ENCODE peak calls at places on chromosomes 2 and 18, in nine cellular contexts. M is BE2C; B is HFF-Myc; H is fibroblast of the aortic adventitia; N is CD4-positive, alpha-beta T cell; T is AG04450; Q is transverse colon; K is uterus; G is CD8-positive, alpha-beta T cell. Z is an unnamed sample.

GRCh38 chr18:78937166-78937565 is 42.5 kb upstream of the SALL3 start:
- DNase-seq in B (no peak), K (no peak), H (no peak), G (no peak), M (no peak), Q (no peak), T (no peak), N (no peak), Z (no peak)

GRCh38 chr2:85780316-85781092 is 26.7 kb downstream of the ATOH8 start:
- DNase-seq in Q (no peak), H (peak), G (no peak), K (no peak), B (no peak), T (no peak), M (peak), N (no peak), Z (no peak)

GRCh38 chr18:74489631-74490030 is 6.5 kb upstream of the CNDP2 start:
- DNase-seq in T (peak), H (peak), N (no peak), Q (no peak), K (no peak), G (no peak), B (peak), M (no peak), Z (no peak)

GRCh38 chr2:128379021-128380005 is 60.6 kb upstream of the HS6ST1 start:
- DNase-seq in H (peak), Q (peak), G (no peak), M (peak), K (peak), T (peak), N (no peak), B (peak), Z (peak)

GRCh38 chr2:79935771-79936657 is 368.5 kb downstream of the LRRTM1 start:
- DNase-seq in M (peak), B (peak), N (no peak), Q (peak), G (no peak), K (no peak), H (peak), T (peak), Z (peak)

GRCh38 chr2:177169810-177170514 is 42.6 kb upstream of the HNRNPA3 start:
- DNase-seq in G (no peak), Q (no peak), K (no peak), M (no peak), T (no peak), B (no peak), N (no peak), H (peak), Z (peak)

GRCh38 chr2:134648547-134648946 is 70.3 kb downstream of the TMEM163 start:
- DNase-seq in G (no peak), K (no peak), H (no peak), N (no peak), M (no peak), Q (no peak), T (no peak), B (no peak), Z (no peak)

GRCh38 chr18:53941601-53942335 is 282.7 kb downstream of the MBD2 start:
- DNase-seq in H (no peak), N (no peak), T (no peak), Q (no peak), B (peak), G (no peak), M (no peak), K (no peak), Z (peak)

GRCh38 chr2:27920148-27920885 is 29.8 kb downstream of the BABAM2 start:
- DNase-seq in Q (no peak), T (no peak), M (no peak), B (no peak), G (no peak), N (no peak), H (peak), K (no peak), Z (peak)

GRCh38 chr2:207744451-207744850 is 25.3 kb downstream of the FZD5 start:
- DNase-seq in M (no peak), B (no peak), T (no peak), Q (no peak), N (no peak), G (no peak), H (no peak), K (no peak), Z (no peak)

GRCh38 chr2:223363085-223363484 is 239.1 kb downstream of the SCG2 start:
- DNase-seq in Q (no peak), K (no peak), T (no peak), G (no peak), N (no peak), B (no peak), H (no peak), M (no peak), Z (no peak)

GRCh38 chr2:171159326-171160118 is 1.2 kb downstream of the TLK1 start:
- DNase-seq in N (peak), M (peak), H (peak), K (peak), Q (peak), B (peak), T (peak), G (peak), Z (peak)

GRCh38 chr2:97675714-97676113 is 6.2 kb downstream of the C2orf92 start:
- DNase-seq in Q (no peak), H (no peak), G (no peak), M (no peak), B (no peak), N (no peak), K (no peak), T (no peak), Z (no peak)

GRCh38 chr2:148578493-148578884 is 66.1 kb upstream of the EPC2 start:
- DNase-seq in T (no peak), G (no peak), H (no peak), N (no peak), K (no peak), M (no peak), B (no peak), Q (no peak), Z (no peak)

GRCh38 chr18:7459851-7460774 is 107.0 kb upstream of the PTPRM start:
- DNase-seq in B (no peak), N (no peak), T (no peak), Q (no peak), H (no peak), M (no peak), G (no peak), K (no peak), Z (no peak)

GRCh38 chr18:805008-805754 is 6.9 kb downstream of the YES1 start:
- DNase-seq in G (no peak), M (no peak), T (no peak), H (peak), Q (no peak), B (no peak), K (no peak), N (no peak), Z (no peak)

GRCh38 chr2:60819155-60819862 is 62.1 kb upstream of the REL start:
- DNase-seq in G (peak), T (no peak), N (peak), H (no peak), M (no peak), K (no peak), B (no peak), Q (peak), Z (no peak)

GRCh38 chr2:86020984-86021383 is 84.7 kb downstream of the POLR1A start:
- DNase-seq in B (no peak), K (peak), G (no peak), M (no peak), H (peak), N (no peak), T (no peak), Q (no peak), Z (no peak)

GRCh38 chr2:134284119-134284670 is 30.3 kb downstream of the MGAT5 start:
- DNase-seq in Q (no peak), K (no peak), H (peak), B (no peak), N (no peak), M (no peak), T (no peak), G (no peak), Z (no peak)

GRCh38 chr18:12726774-12727550 is 24.1 kb downstream of the PSMG2 start:
- DNase-seq in H (peak), T (peak), B (no peak), G (peak), Q (peak), M (peak), K (peak), N (peak), Z (peak)

GRCh38 chr2:229726643-229727042 is 12.3 kb upstream of the DNER start:
- DNase-seq in K (no peak), G (no peak), N (no peak), M (no peak), H (no peak), Q (no peak), T (no peak), B (no peak), Z (no peak)

GRCh38 chr18:59139291-59139614 is 431 bp upstream of the SEC11C start:
- DNase-seq in T (peak), K (peak), N (peak), H (peak), G (peak), M (peak), Q (peak), B (no peak), Z (peak)

GRCh38 chr2:38581193-38582147 is 21.3 kb downstream of the HNRNPLL start:
- DNase-seq in H (peak), T (peak), K (peak), Q (peak), B (peak), N (peak), M (peak), G (no peak), Z (peak)

GRCh38 chr2:37324786-37325624 is at the start of gene PRKD3:
- DNase-seq in B (no peak), K (peak), M (no peak), G (peak), N (peak), T (no peak), H (peak), Q (peak), Z (peak)

GRCh38 chr18:11987527-11987926 is 6.2 kb downstream of the IMPA2 start:
- DNase-seq in G (no peak), N (no peak), M (no peak), K (no peak), H (peak), B (no peak), Q (no peak), T (no peak), Z (no peak)

GRCh38 chr2:102245266-102246151 is 58.7 kb downstream of the IL1RL2 start:
- DNase-seq in M (no peak), B (no peak), K (no peak), G (no peak), H (peak), N (no peak), T (no peak), Q (no peak), Z (no peak)
- TF ChIP-seq CTCF in M (no peak), B (peak), K (no peak), G (no peak), H (no peak), N (no peak), T (peak), Q (no peak), Z (no peak)

GRCh38 chr2:232876978-232877441 is 6.9 kb downstream of the SNORC start:
- DNase-seq in B (no peak), K (no peak), H (no peak), Q (peak), T (no peak), M (no peak), N (no peak), G (no peak), Z (no peak)

GRCh38 chr2:232875256-232876070 is 5.4 kb downstream of the SNORC start:
- DNase-seq in Q (peak), G (no peak), M (no peak), N (no peak), B (no peak), T (no peak), H (no peak), K (no peak), Z (no peak)

GRCh38 chr2:232877940-232878511 is 8.0 kb downstream of the SNORC start:
- DNase-seq in T (no peak), N (no peak), G (no peak), H (no peak), Q (no peak), M (no peak), B (no peak), K (no peak), Z (no peak)

GRCh38 chr2:232874677-232875223 is 4.7 kb downstream of the SNORC start:
- DNase-seq in N (no peak), Q (no peak), T (no peak), B (no peak), K (no peak), H (no peak), G (no peak), M (no peak), Z (no peak)

GRCh38 chr2:232876071-232876977 is 6.3 kb downstream of the SNORC start:
- DNase-seq in M (no peak), H (no peak), G (no peak), N (no peak), Q (peak), T (no peak), B (no peak), K (no peak), Z (no peak)
- TF ChIP-seq CTCF in M (peak), H (peak), G (no peak), N (no peak), Q (peak), T (no peak), B (no peak), K (no peak), Z (no peak)

DNA sequence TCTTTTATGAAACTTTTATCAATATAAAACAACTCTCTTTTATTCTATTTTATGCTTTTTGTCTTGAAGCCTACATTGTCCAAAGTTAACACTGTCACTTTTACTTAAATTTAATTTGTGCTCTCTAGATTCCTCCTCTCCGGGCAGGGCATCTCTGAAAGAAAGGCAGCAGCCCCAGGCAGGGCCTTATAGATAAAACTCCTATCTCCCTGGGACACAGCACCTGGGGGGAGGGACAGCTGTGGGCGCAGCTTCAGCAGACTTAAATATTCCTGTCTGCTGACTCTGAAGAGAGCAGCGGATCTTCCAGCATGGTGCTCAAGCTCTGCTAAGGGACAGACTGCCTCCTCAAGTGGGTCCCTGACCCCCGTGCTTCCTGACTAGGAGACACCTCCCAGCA is 447.7 kb upstream of the FANCL start:
- DNase-seq in K (no peak), H (no peak), T (no peak), Q (no peak), M (no peak), B (no peak), N (no peak), G (no peak), Z (no peak)
- TF ChIP-seq CTCF in K (no peak), H (no peak), T (no peak), Q (no peak), M (no peak), B (no peak), N (no peak), G (no peak), Z (no peak)

DNA sequence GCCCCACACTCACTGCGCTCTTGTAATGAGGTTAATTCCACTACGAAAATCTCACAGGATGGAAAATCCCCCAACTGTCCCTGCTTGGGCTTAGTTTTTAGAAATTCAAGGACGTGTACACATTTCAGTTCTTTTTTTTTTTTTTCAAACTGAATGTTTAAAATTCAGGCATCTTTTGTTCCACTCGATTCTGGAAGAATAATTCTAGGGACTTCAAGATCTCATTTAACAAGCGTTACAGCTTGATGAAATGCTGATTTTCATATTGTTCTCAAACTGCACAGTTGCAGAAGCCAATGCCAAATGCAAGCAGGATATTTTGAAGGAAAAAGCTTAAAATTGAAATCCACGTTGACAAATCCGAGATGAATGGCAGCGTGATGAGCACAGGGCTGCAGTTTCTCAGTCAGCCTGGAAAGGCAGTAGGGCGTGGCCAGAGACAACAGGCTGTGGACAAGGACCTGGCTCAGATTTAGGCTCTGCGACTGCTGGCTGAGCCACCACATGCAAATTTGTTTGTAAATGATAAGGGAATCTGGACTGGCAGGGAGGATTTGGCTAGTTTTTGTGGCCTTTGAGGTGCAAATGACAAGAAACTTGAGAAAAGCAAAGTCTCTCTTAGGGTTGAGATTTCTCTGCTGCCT is 128.0 kb upstream of the MYCN start:
- DNase-seq in T (no peak), H (no peak), B (no peak), M (no peak), Q (no peak), K (no peak), N (no peak), G (no peak), Z (peak)
- TF ChIP-seq CTCF in T (no peak), H (no peak), B (no peak), M (no peak), Q (no peak), K (no peak), N (no peak), G (no peak), Z (no peak)

GRCh38 chr2:42979416-42979869 is 187.1 kb upstream of the HAAO start:
- DNase-seq in T (no peak), N (no peak), H (no peak), Q (peak), B (no peak), K (peak), M (no peak), G (no peak), Z (no peak)
- TF ChIP-seq CTCF in T (no peak), N (no peak), H (no peak), Q (no peak), B (no peak), K (no peak), M (no peak), G (no peak), Z (no peak)

GRCh38 chr2:182647499-182647787 is 68.6 kb upstream of the DNAJC10 start:
- DNase-seq in B (no peak), K (no peak), N (no peak), G (no peak), T (no peak), H (no peak), Q (no peak), M (no peak), Z (no peak)

GRCh38 chr2:182652326-182652725 is 63.7 kb upstream of the DNAJC10 start:
- DNase-seq in N (no peak), G (no peak), T (no peak), H (no peak), Q (no peak), K (no peak), B (no peak), M (no peak), Z (peak)

GRCh38 chr2:182649316-182649715 is 66.7 kb upstream of the DNAJC10 start:
- DNase-seq in N (no peak), B (peak), M (peak), H (peak), G (no peak), T (no peak), K (no peak), Q (peak), Z (peak)

GRCh38 chr2:182646763-182647498 is 69.1 kb upstream of the DNAJC10 start:
- DNase-seq in H (no peak), N (no peak), M (no peak), Q (no peak), K (no peak), T (no peak), B (no peak), G (no peak), Z (no peak)

GRCh38 chr2:182650704-182651103 is 65.4 kb upstream of the DNAJC10 start:
- DNase-seq in H (peak), K (no peak), M (no peak), G (no peak), T (no peak), Q (no peak), N (no peak), B (peak), Z (peak)
- TF ChIP-seq CTCF in H (peak), K (peak), M (peak), G (peak), T (peak), Q (peak), N (peak), B (peak), Z (peak)

DNA sequence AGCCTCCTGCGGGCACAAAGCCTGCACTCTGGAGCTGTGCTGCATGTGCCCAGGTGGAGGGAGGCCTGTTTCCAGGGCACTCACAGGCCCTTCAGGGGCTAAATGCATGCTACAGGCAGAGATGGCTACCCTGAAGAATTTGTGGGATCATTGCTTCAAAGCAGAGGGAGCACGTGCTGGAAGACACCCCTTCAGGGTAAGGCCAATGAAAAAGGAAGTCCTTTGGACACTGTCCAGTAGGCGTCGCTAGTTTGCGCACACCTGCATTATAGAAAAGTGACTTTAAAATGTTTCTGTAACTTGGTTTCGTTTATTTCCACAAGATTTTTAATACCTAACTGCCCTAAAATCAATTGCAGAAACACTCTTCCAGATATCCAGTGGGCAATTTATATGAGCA is 325.3 kb downstream of the ZNF516 start:
- DNase-seq in T (no peak), N (no peak), Q (no peak), H (no peak), K (no peak), B (no peak), G (no peak), M (no peak), Z (peak)
- TF ChIP-seq CTCF in T (no peak), N (no peak), Q (peak), H (no peak), K (no peak), B (no peak), G (no peak), M (no peak), Z (peak)